ENCODE peak calls at places on chromosomes 6 and 20, in five cellular contexts. R is left ventricle myocardium inferior, G is heart right ventricle, X is ovary, V is mesenchymal stem cell. T is an unnamed sample. For H3K4me1 and H3K27me3, the result is how much of the 10 kb centered on the place peaks cover.

GRCh38 chr6:54286141-54286540 is 22.1 kb upstream of the TINAG start:
- DNase-seq in G (no peak), R (no peak), V (peak), X (no peak), T (no peak)

GRCh38 chr20:58714340-58714922 is 21.8 kb downstream of the NPEPL1 start:
- DNase-seq in X (no peak), V (no peak), G (no peak), R (peak), T (no peak)

GRCh38 chr6:38212579-38212978 is 393.1 kb downstream of the ZFAND3 start:
- DNase-seq in R (no peak), X (peak), G (no peak), V (no peak), T (no peak)

GRCh38 chr6:17706580-17707370 is at the start of gene NUP153:
- DNase-seq in V (peak), R (peak), G (peak), X (peak), T (peak)

GRCh38 chr6:3623451-3624267 is 127.9 kb downstream of the PXDC1 start:
- DNase-seq in X (no peak), R (no peak), V (no peak), G (no peak), T (no peak)

GRCh38 chr20:50339196-50339901 is 148.7 kb downstream of the CEBPB start:
- DNase-seq in V (peak), R (no peak), X (peak), G (no peak), T (no peak)

GRCh38 chr6:130313206-130313605 is 52.6 kb upstream of the TMEM200A start:
- DNase-seq in R (no peak), G (no peak), V (no peak), X (no peak), T (no peak)

GRCh38 chr6:31126416-31127175 is 6.3 kb upstream of the CDSN start:
- DNase-seq in V (no peak), G (no peak), R (no peak), X (no peak), T (no peak)

GRCh38 chr20:33554914-33555420 is 65.1 kb downstream of the CBFA2T2 start:
- DNase-seq in G (no peak), V (peak), X (no peak), R (no peak), T (peak)

GRCh38 chr20:36865861-36866149 is 10.1 kb upstream of the TLDC2 start:
- DNase-seq in G (no peak), X (no peak), R (no peak), V (no peak), T (no peak)

GRCh38 chr20:24584538-24585356 is 115.3 kb downstream of the SYNDIG1 start:
- DNase-seq in R (no peak), V (no peak), G (no peak), X (no peak), T (no peak)

GRCh38 chr6:15464211-15464725 is 198.6 kb downstream of the DTNBP1 start:
- DNase-seq in V (peak), G (peak), R (no peak), X (no peak), T (no peak)

GRCh38 chr6:149719531-149719930 is 1.6 kb upstream of the LATS1 start:
- DNase-seq in X (no peak), V (no peak), G (no peak), R (no peak), T (no peak)

GRCh38 chr20:4226330-4227084 is 211.1 kb upstream of the RNF24 start:
- DNase-seq in R (no peak), X (no peak), V (no peak), G (no peak), T (no peak)

GRCh38 chr6:8130399-8130798 is 28.1 kb upstream of the EEF1E1 start:
- DNase-seq in G (no peak), X (no peak), R (no peak), V (peak), T (no peak)

GRCh38 chr20:4064118-4064962 is 49.0 kb upstream of the RNF24 start:
- DNase-seq in V (peak), R (peak), G (peak), X (peak), T (peak)

GRCh38 chr6:3124667-3125066 is 6.2 kb downstream of the BPHL start:
- DNase-seq in G (no peak), R (no peak), V (no peak), X (no peak), T (no peak)

GRCh38 chr6:30556714-30556963 is 350 bp upstream of the GNL1 start:
- DNase-seq in X (no peak), R (peak), V (no peak), G (peak), T (no peak)

GRCh38 chr6:165178056-165178455 is 131.3 kb downstream of the C6orf118 start:
- DNase-seq in R (no peak), X (no peak), G (no peak), V (no peak), T (no peak)

GRCh38 chr6:151324079-151324825 is 67.1 kb downstream of the ZBTB2 start:
- DNase-seq in X (peak), R (peak), G (peak), V (peak), T (peak)
- H3K4me1 ChIP-seq in X (under half), R (under half), G (under half), V (under half), T (under half)

DNA sequence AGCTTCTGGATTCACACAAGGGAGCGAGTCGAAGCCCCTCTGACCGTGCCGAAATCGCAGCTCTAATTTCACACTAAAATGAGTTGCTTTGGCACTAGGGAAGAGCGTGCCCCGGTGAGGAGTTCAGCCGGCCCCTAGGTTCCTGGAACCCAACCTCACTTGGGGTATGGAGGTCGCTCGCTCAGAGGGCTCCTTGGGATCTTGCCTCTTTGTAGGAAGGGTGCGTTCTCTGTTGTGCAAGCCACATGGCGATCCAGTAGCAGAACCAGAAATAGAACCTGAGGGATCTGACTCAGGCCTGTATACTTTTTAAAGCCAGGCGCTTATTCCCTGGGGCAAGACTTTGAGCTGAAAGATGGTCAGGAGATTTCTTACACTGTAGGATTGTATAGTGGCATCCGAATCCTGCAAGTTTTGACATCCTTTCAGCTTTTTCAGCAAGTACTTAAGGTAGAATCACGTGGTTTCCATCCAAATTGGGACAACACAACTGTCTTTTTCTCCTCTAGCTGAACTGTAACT is 861 bp upstream of the RALGAPA2 start:
- DNase-seq in R (no peak), X (no peak), V (no peak), G (peak), T (no peak)
- H3K4me3 ChIP-seq in R (peak), X (peak), V (peak), G (no peak), T (no peak)

DNA sequence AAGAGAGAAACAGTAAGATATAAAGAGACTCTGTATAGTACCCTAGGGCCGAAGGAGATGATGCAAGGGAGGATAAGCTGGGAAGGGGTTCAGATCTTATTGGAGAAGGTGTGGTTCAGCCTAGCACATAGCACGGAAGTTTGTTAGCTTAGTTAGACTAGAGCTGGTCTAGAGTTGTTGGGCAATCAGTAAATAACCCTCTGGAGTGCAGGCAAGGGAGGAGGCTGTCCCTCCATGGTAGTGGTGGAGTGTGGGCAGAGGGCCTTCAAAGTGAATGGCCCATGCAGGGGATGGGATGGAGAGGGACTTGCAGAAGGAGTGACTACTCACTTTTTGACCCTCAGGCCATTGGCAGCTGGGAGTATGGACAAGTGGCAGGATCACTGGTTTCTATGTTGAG is 20.0 kb downstream of the TULP4 start:
- DNase-seq in X (no peak), G (no peak), R (no peak), V (no peak), T (no peak)
- H3K27me3 ChIP-seq in X (under half), G (under half), R (under half), V (under half), T (under half)

GRCh38 chr6:119156742-119157494 is 78.5 kb upstream of the FAM184A start:
- DNase-seq in V (no peak), G (no peak), X (no peak), R (no peak), T (no peak)
- H3K4me1 ChIP-seq in V (under half), G (under half), X (under half), R (under half), T (under half)

DNA sequence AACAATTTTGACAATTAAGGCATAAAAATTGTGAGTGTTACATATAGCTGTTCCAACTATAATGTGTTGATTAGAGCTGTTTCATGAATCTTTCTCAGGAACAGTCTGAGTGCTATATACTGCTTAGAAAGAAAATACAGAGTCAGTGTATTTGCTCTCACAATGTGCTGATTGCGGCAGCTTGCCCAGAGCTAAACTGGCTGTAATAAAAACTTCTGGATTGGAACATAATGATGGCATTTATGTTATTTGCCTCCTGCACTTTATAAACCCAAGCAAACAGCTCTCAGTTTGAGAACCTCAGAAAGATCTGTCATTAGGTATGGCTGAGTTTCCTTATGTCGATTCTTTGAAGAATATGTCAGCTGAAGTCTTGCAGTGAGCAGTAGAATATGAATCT is 29.5 kb downstream of the FLRT3 start:
- DNase-seq in X (no peak), G (no peak), R (no peak), V (no peak), T (no peak)
- H3K4me3 ChIP-seq in X (no peak), G (no peak), R (no peak), V (no peak), T (no peak)

GRCh38 chr20:1979116-1979778 is 14.6 kb downstream of the PDYN start:
- DNase-seq in R (no peak), X (no peak), G (no peak), V (no peak), T (no peak)
- H3K27me3 ChIP-seq in R (half or more), X (under half), G (under half), V (under half), T (under half)

GRCh38 chr6:107646176-107646575 is 156.3 kb downstream of the SOBP start:
- DNase-seq in X (no peak), V (peak), G (peak), R (peak), T (no peak)
- H3K4me1 ChIP-seq in X (under half), V (under half), G (under half), R (under half), T (under half)

GRCh38 chr6:10511477-10511876 is 9.7 kb upstream of the GCNT2 start:
- DNase-seq in R (no peak), X (no peak), G (no peak), V (peak), T (no peak)

GRCh38 chr6:10513544-10513943 is 7.6 kb upstream of the GCNT2 start:
- DNase-seq in G (no peak), R (no peak), V (no peak), X (no peak), T (peak)

GRCh38 chr6:10507715-10508114 is 13.4 kb upstream of the GCNT2 start:
- DNase-seq in V (no peak), R (no peak), X (no peak), G (no peak), T (no peak)

GRCh38 chr6:10514049-10514780 is 6.9 kb upstream of the GCNT2 start:
- DNase-seq in G (no peak), X (no peak), R (no peak), V (no peak), T (no peak)

DNA sequence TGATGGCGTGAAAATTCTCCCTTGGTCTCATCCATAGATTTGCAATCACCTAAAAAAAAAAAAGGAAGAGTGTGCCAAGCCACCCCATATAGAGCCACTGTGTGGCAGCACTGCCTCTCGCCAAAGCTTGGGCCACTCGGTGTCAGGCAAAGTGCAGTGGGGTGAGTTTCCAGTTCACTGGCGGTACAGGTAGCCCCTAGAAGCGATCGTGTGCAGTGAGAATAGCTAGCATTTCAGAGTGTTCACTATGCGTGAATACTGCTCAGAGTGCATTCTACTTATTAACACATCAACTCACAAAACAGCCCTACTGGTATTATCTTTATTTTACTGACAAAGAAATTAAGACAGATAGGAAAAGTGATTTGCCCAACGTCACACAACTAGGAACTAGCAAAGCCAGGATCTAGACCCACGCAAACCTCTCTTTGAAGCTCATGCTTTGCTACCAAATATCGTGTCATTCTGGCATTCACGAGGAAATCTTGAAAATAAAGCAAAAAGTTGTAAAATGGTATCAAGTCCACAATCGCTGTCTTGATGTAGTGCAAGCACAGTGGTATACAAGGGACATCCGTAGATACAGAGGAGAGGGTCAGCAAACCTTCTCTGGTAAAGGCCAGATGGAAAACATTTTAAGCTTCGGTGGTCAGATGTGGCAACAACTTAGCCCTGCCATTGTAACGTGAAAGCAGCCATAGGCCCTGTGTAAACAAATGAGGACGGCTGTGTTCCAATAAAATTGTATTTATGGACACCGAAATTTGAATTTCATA is 10.4 kb upstream of the GCNT2 start:
- DNase-seq in G (peak), V (peak), X (no peak), R (peak), T (peak)
- H3K4me3 ChIP-seq in G (no peak), V (no peak), X (no peak), R (peak), T (no peak)

GRCh38 chr20:62814709-62815065 is 2.2 kb upstream of the COL9A3 start:
- DNase-seq in V (no peak), R (no peak), X (no peak), G (no peak), T (no peak)
- H3K27me3 ChIP-seq in V (under half), R (half or more), X (under half), G (under half), T (under half)